ENCODE peak calls at places on chromosomes 1 and 21, in four cellular contexts. Y is vagina, K is myocyte, J is T-helper 2 cell. I is an unnamed sample.

GRCh38 chr1:215076312-215076711 is 6.2 kb upstream of the KCNK2 start:
- DNase-seq in Y (no peak), K (peak; percentile 22), J (no peak), I (no peak)

GRCh38 chr1:225449774-225450173 is 21.9 kb upstream of the LBR start:
- DNase-seq in Y (no peak), K (no peak), J (no peak), I (no peak)

GRCh38 chr1:83583351-83584014 is 415.4 kb downstream of the TTLL7 start:
- DNase-seq in Y (no peak), K (no peak), J (no peak), I (no peak)

GRCh38 chr1:184535191-184535970 is 148.6 kb downstream of the C1orf21 start:
- DNase-seq in Y (no peak), K (peak; percentile 61), J (no peak), I (no peak)

GRCh38 chr1:29237906-29238600 is 1.7 kb downstream of the PTPRU start:
- DNase-seq in Y (no peak), K (peak; percentile 37), J (no peak), I (no peak)

GRCh38 chr1:81801834-81802531 is 1.2 kb downstream of the ADGRL2 start:
- DNase-seq in Y (no peak), K (peak; percentile 25), J (no peak), I (no peak)

GRCh38 chr1:68197891-68198290 is 34.4 kb downstream of the WLS start:
- DNase-seq in Y (no peak), K (peak; percentile 59), J (no peak), I (no peak)

GRCh38 chr1:88763649-88764406 is 79.8 kb downstream of the PKN2 start:
- DNase-seq in Y (no peak), K (peak; percentile 44), J (no peak), I (no peak)

GRCh38 chr21:38323721-38324591 is 67.2 kb downstream of the KCNJ15 start:
- DNase-seq in Y (no peak), K (peak; percentile 58), J (no peak), I (no peak)

GRCh38 chr1:5448486-5448885 is 543.7 kb downstream of the NPHP4 start:
- DNase-seq in Y (no peak), K (no peak), J (no peak), I (peak; percentile 8)

GRCh38 chr1:244461254-244462071 is at the start of gene CATSPERE:
- DNase-seq in Y (no peak), K (peak; percentile 87), J (peak; percentile 50), I (peak; percentile 64)

GRCh38 chr1:107787299-107787698 is 177.7 kb downstream of the VAV3 start:
- DNase-seq in Y (no peak), K (peak; percentile 11), J (no peak), I (no peak)

GRCh38 chr1:7727816-7728477 is 43.1 kb upstream of the VAMP3 start:
- DNase-seq in Y (no peak), K (no peak), J (no peak), I (no peak)

GRCh38 chr1:47559944-47560695 is 122.3 kb downstream of the FOXD2 start:
- DNase-seq in Y (no peak), K (no peak), J (no peak), I (no peak)

GRCh38 chr1:153790996-153791855 is 16.0 kb downstream of the SLC27A3 start:
- DNase-seq in Y (no peak), K (peak; percentile 80), J (no peak), I (no peak)

GRCh38 chr1:17458794-17459193 is 19.3 kb upstream of the RCC2 start:
- DNase-seq in Y (no peak), K (no peak), J (no peak), I (no peak)

GRCh38 chr1:234958702-234959649 is 169.7 kb downstream of the TOMM20 start:
- DNase-seq in Y (no peak), K (no peak), J (no peak), I (no peak)

GRCh38 chr1:111739222-111739983 is at the start of gene INKA2:
- DNase-seq in Y (peak; percentile 94), K (peak; percentile 95), J (peak; percentile 28), I (peak; percentile 42)

GRCh38 chr21:36615274-36615964 is 83.5 kb upstream of the SIM2 start:
- DNase-seq in Y (no peak), K (no peak), J (no peak), I (no peak)

I was measured in effector CD4-positive, alpha-beta T cell.